ENCODE peak calls at places on chromosome 18, in ten cellular contexts. K is non-pigmented ciliary epithelial cell; B is posterior vena cava; A is nucleus accumbens; E is activated naive CD8-positive, alpha-beta T cell treated with anti-CD3 and anti-CD28 coated beads for 36 hours; Q is stimulated activated CD4-positive, alpha-beta T cell treated with anti-CD3 and anti-CD28 coated beads, Interleukin-2, amount 100 ng/mL, for 48 hours; S is kidney epithelial cell; C is frontal cortex; G is GM04504; W is SW 1271. X is an unnamed sample.

GRCh38 chr18:36169938-36170337 is 17.4 kb upstream of the MOCOS start:
- DNase-seq in A (no peak), K (no peak), B (no peak), C (no peak), W (no peak), G (no peak), S (no peak), E (no peak), Q (no peak), X (no peak)

GRCh38 chr18:48949606-48950535 is 894 bp downstream of the SMAD7 start:
- DNase-seq in A (no peak), G (no peak), K (no peak), B (peak; percentile 84), S (no peak), C (no peak), W (no peak), Q (no peak), E (peak; percentile 36), X (peak; percentile 83)

GRCh38 chr18:23689616-23690504 is 607 bp downstream of the LAMA3 start:
- DNase-seq in A (no peak), Q (no peak), B (peak; percentile 83), C (no peak), W (no peak), E (peak; percentile 7), S (no peak), G (no peak), K (no peak), X (no peak)

GRCh38 chr18:53947092-53947640 is 277.3 kb downstream of the MBD2 start:
- DNase-seq in Q (no peak), K (no peak), G (no peak), B (no peak), C (no peak), W (no peak), S (peak; percentile 38), E (no peak), A (no peak), X (no peak)

GRCh38 chr18:30971338-30971956 is 71.1 kb downstream of the DSC3 start:
- DNase-seq in G (no peak), W (peak; percentile 37), Q (no peak), C (no peak), E (no peak), K (no peak), A (no peak), S (no peak), B (no peak), X (no peak)

GRCh38 chr18:51342815-51343214 is 145.3 kb upstream of the MEX3C start:
- DNase-seq in G (no peak), A (no peak), W (peak; percentile 6), C (no peak), K (no peak), E (peak; percentile 6), Q (no peak), B (no peak), S (peak; percentile 56), X (no peak)

GRCh38 chr18:50061876-50062517 is 132.9 kb downstream of the MYO5B start:
- DNase-seq in E (no peak), W (no peak), A (no peak), C (no peak), B (no peak), S (no peak), Q (no peak), K (no peak), G (no peak), X (no peak)

GRCh38 chr18:75043478-75043877 is 165.5 kb downstream of the PTGR3 start:
- DNase-seq in Q (no peak), A (no peak), B (no peak), K (no peak), E (no peak), C (no peak), S (no peak), G (no peak), W (no peak), X (peak; percentile 61)

GRCh38 chr18:13471971-13472628 is 253.5 kb downstream of the LDLRAD4 start:
- DNase-seq in C (no peak), B (no peak), Q (no peak), A (no peak), K (no peak), G (no peak), W (no peak), E (no peak), S (no peak), X (no peak)

GRCh38 chr18:55353806-55354205 is 234.2 kb downstream of the TCF4 start:
- DNase-seq in Q (no peak), G (no peak), A (no peak), E (no peak), W (no peak), B (no peak), S (no peak), C (no peak), K (no peak), X (no peak)

GRCh38 chr18:67639872-67640271 is 123.4 kb upstream of the DSEL start:
- DNase-seq in B (no peak), E (no peak), C (no peak), Q (no peak), W (no peak), K (no peak), A (no peak), S (no peak), G (no peak), X (no peak)

GRCh38 chr18:56085561-56085960 is 497.6 kb upstream of the TCF4 start:
- DNase-seq in K (peak; percentile 23), B (no peak), A (no peak), C (no peak), S (no peak), Q (no peak), G (peak; percentile 84), E (no peak), W (no peak), X (no peak)

GRCh38 chr18:63178526-63178880 is 141.1 kb downstream of the BCL2 start:
- DNase-seq in K (no peak), S (no peak), E (no peak), Q (no peak), C (no peak), A (no peak), G (no peak), B (no peak), W (no peak), X (no peak)

GRCh38 chr18:10437837-10438236 is 16.6 kb upstream of the APCDD1 start:
- DNase-seq in E (no peak), C (no peak), K (no peak), S (no peak), Q (no peak), G (no peak), B (no peak), A (no peak), W (no peak), X (no peak)

GRCh38 chr18:62341423-62341920 is 16.4 kb downstream of the TNFRSF11A start:
- DNase-seq in S (no peak), A (no peak), K (no peak), Q (no peak), G (no peak), B (no peak), C (no peak), E (no peak), W (no peak), X (no peak)

GRCh38 chr18:13217466-13217961 is 1.0 kb upstream of the LDLRAD4 start:
- DNase-seq in S (no peak), W (peak; percentile 2), C (peak; percentile 46), K (no peak), Q (peak; percentile 32), G (no peak), A (no peak), B (peak; percentile 88), E (peak; percentile 67), X (peak; percentile 90)

GRCh38 chr18:36398419-36398818 is 100.9 kb downstream of the FHOD3 start:
- DNase-seq in E (no peak), Q (no peak), W (no peak), S (no peak), B (no peak), C (no peak), G (no peak), K (no peak), A (no peak), X (no peak)

GRCh38 chr18:827093-827677 is 15.1 kb upstream of the YES1 start:
- DNase-seq in K (no peak), C (no peak), A (no peak), G (no peak), E (no peak), W (no peak), Q (no peak), B (no peak), S (no peak), X (no peak)

GRCh38 chr18:40676676-40677075 is 1278.4 kb upstream of the PIK3C3 start:
- DNase-seq in B (no peak), A (no peak), E (no peak), W (no peak), S (no peak), C (no peak), Q (no peak), K (peak; percentile 23), G (no peak), X (no peak)

GRCh38 chr18:49819768-49820662 is 6.7 kb upstream of the ACAA2 start:
- DNase-seq in E (peak; percentile 34), B (no peak), S (no peak), Q (peak; percentile 35), A (no peak), K (no peak), G (no peak), C (no peak), W (no peak), X (no peak)

GRCh38 chr18:2148823-2149222 is 422.5 kb downstream of the METTL4 start:
- DNase-seq in K (no peak), S (no peak), A (no peak), W (no peak), C (no peak), B (no peak), E (no peak), Q (no peak), G (no peak), X (no peak)

GRCh38 chr18:378039-378438 is 110.2 kb upstream of the THOC1 start:
- DNase-seq in E (no peak), W (no peak), S (no peak), G (no peak), Q (no peak), B (no peak), A (no peak), C (peak; percentile 23), K (no peak), X (no peak)

GRCh38 chr18:41594582-41594981 is 360.5 kb upstream of the PIK3C3 start:
- DNase-seq in B (no peak), S (no peak), K (no peak), W (no peak), E (no peak), A (no peak), Q (no peak), C (no peak), G (no peak), X (no peak)

GRCh38 chr18:27627927-27628326 is 442.8 kb upstream of the CHST9 start:
- DNase-seq in C (no peak), W (no peak), K (no peak), B (no peak), G (no peak), A (no peak), S (no peak), E (no peak), Q (no peak), X (no peak)

GRCh38 chr18:10481831-10482230 is 27.4 kb downstream of the APCDD1 start:
- DNase-seq in S (no peak), A (no peak), K (no peak), W (no peak), E (no peak), C (no peak), G (no peak), Q (no peak), B (no peak), X (no peak)

GRCh38 chr18:26863122-26863879 is 2.2 kb downstream of the AQP4 start:
- DNase-seq in B (peak; percentile 81), S (no peak), K (no peak), E (no peak), Q (no peak), C (peak; percentile 40), A (peak; percentile 48), W (no peak), G (no peak), X (no peak)

GRCh38 chr18:64111950-64112349 is 36.9 kb downstream of the LINC00305 start:
- DNase-seq in A (no peak), B (no peak), G (no peak), K (no peak), Q (no peak), E (no peak), S (no peak), W (no peak), C (no peak), X (no peak)

GRCh38 chr18:77207540-77207939 is 42.1 kb upstream of the GALR1 start:
- DNase-seq in C (peak; percentile 52), G (peak; percentile 60), E (peak; percentile 29), Q (peak; percentile 20), K (no peak), S (no peak), B (peak; percentile 91), W (peak; percentile 52), A (no peak), X (peak; percentile 87)

X was measured in osteoblast.